ENCODE peak calls at places on chromosomes 16 and 17, in five cellular contexts. U is GDM1, F is naive B cell, Y is AG09319, G is substantia nigra. S is an unnamed sample.

GRCh38 chr16:14510939-14511797 is 118.9 kb downstream of the PARN start:
- DNase-seq in U (no peak), F (no peak), Y (no peak), G (no peak), S (no peak)

GRCh38 chr17:82054351-82055022 is 2.8 kb downstream of the GPS1 start:
- DNase-seq in U (no peak), F (no peak), Y (no peak), G (no peak), S (no peak)

GRCh38 chr16:69479806-69480205 is 55.4 kb downstream of the CYB5B start:
- DNase-seq in U (no peak), F (no peak), Y (no peak), G (no peak), S (no peak)

GRCh38 chr17:64773836-64774761 is 112.0 kb upstream of the SMURF2 start:
- DNase-seq in U (no peak), F (no peak), Y (peak), G (no peak), S (peak)

GRCh38 chr17:42598905-42599304 is 10.3 kb downstream of the RETREG3 start:
- DNase-seq in U (no peak), F (no peak), Y (no peak), G (no peak), S (no peak)

GRCh38 chr16:86881118-86881510 is 302.8 kb downstream of the FOXL1 start:
- DNase-seq in U (no peak), F (no peak), Y (no peak), G (no peak), S (no peak)

GRCh38 chr16:57889960-57890751 is 80.8 kb downstream of the CNGB1 start:
- DNase-seq in U (no peak), F (no peak), Y (peak), G (no peak), S (no peak)

GRCh38 chr17:78044280-78044835 is 84.2 kb downstream of the TMC6 start:
- DNase-seq in U (no peak), F (no peak), Y (no peak), G (no peak), S (no peak)

GRCh38 chr17:76447931-76448652 is 4.9 kb downstream of the UBE2O start:
- DNase-seq in U (no peak), F (no peak), Y (no peak), G (no peak), S (no peak)

GRCh38 chr17:74971842-74972106 is 785 bp downstream of the HID1 start:
- DNase-seq in U (no peak), F (no peak), Y (no peak), G (no peak), S (no peak)

GRCh38 chr16:31009120-31009519 is 1.3 kb downstream of the STX1B start:
- DNase-seq in U (no peak), F (no peak), Y (no peak), G (no peak), S (no peak)

GRCh38 chr16:25692307-25692706 is 548 bp downstream of the HS3ST4 start:
- DNase-seq in U (no peak), F (no peak), Y (no peak), G (no peak), S (no peak)

GRCh38 chr17:18002171-18002570 is 29.5 kb downstream of the DRC3 start:
- DNase-seq in U (no peak), F (no peak), Y (no peak), G (no peak), S (no peak)

GRCh38 chr17:48149174-48150106 is 41.9 kb downstream of the SNX11 start:
- DNase-seq in U (no peak), F (no peak), Y (no peak), G (no peak), S (no peak)

S was measured in A549.